ENCODE peak calls at places on chromosomes 2 and 18, in six cellular contexts. I is NCI-H510A, G is A549, S is sigmoid colon, R is amniotic stem cell, T is lower lobe of right lung. H is an unnamed sample.

GRCh38 chr18:28040216-28040615 is 136.7 kb downstream of the CDH2 start:
- DNase-seq in I (no peak), T (no peak), G (no peak), R (no peak), S (no peak), H (no peak)

GRCh38 chr2:229852565-229852964 is 69.2 kb downstream of the TRIP12 start:
- DNase-seq in I (no peak), T (no peak), S (no peak), G (no peak), R (no peak), H (no peak)

GRCh38 chr2:129729646-129730045 is 249.8 kb upstream of the RAB6C start:
- DNase-seq in G (no peak), R (no peak), S (no peak), T (no peak), I (no peak), H (no peak)

GRCh38 chr2:222352981-222353380 is 54.2 kb upstream of the PAX3 start:
- DNase-seq in G (no peak), I (no peak), T (no peak), S (no peak), R (no peak), H (no peak)

GRCh38 chr2:186841940-186842339 is 7.0 kb downstream of the ZSWIM2 start:
- DNase-seq in I (no peak), R (peak), S (no peak), T (no peak), G (no peak), H (no peak)

GRCh38 chr18:13369756-13370510 is 151.4 kb downstream of the LDLRAD4 start:
- DNase-seq in R (no peak), I (peak), T (no peak), S (peak), G (peak), H (no peak)

GRCh38 chr2:179057737-179058136 is 7.8 kb upstream of the CCDC141 start:
- DNase-seq in T (no peak), I (no peak), R (no peak), S (no peak), G (no peak), H (no peak)

GRCh38 chr2:3535794-3536681 is 16.7 kb upstream of the ADI1 start:
- DNase-seq in I (no peak), R (peak), S (peak), G (no peak), T (peak), H (peak)

H was measured in HuH-7.5.